ENCODE peak calls at places on chromosomes 5 and 9, in six cellular contexts. One of them, this sample, is unnamed.
A peak's percentile ranks its signal among the peaks of the same experiment; 100 is the strongest.

GRCh38 chr5:61673007-61673735 is 341.1 kb downstream of the ZSWIM6 start:
- DNase-seq in brain microvascular endothelial cell: peak; percentile 22
- DNase-seq in astrocyte: peak; percentile 67
- DNase-seq in WERI-Rb-1: no peak
- DNase-seq in left ventricle myocardium inferior: no peak
- DNase-seq in fibroblast of pulmonary artery: peak; percentile 28
- DNase-seq in this sample: no peak

GRCh38 chr9:125568616-125569015 is 138.4 kb downstream of the MAPKAP1 start:
- DNase-seq in brain microvascular endothelial cell: no peak
- DNase-seq in fibroblast of pulmonary artery: peak; percentile 31
- DNase-seq in left ventricle myocardium inferior: no peak
- DNase-seq in WERI-Rb-1: no peak
- DNase-seq in astrocyte: no peak
- DNase-seq in this sample: no peak

GRCh38 chr5:123670981-123671557 is 159.1 kb downstream of the CSNK1G3 start:
- DNase-seq in left ventricle myocardium inferior: no peak
- DNase-seq in WERI-Rb-1: peak; percentile 55
- DNase-seq in fibroblast of pulmonary artery: peak; percentile 65
- DNase-seq in brain microvascular endothelial cell: peak; percentile 46
- DNase-seq in astrocyte: no peak
- DNase-seq in this sample: peak; percentile 59

GRCh38 chr9:97807681-97808080 is 45.3 kb upstream of the FOXE1 start:
- DNase-seq in astrocyte: no peak
- DNase-seq in brain microvascular endothelial cell: no peak
- DNase-seq in fibroblast of pulmonary artery: no peak
- DNase-seq in WERI-Rb-1: no peak
- DNase-seq in left ventricle myocardium inferior: no peak
- DNase-seq in this sample: no peak

GRCh38 chr5:34843482-34843881 is 4.5 kb downstream of the TTC23L start:
- DNase-seq in WERI-Rb-1: no peak
- DNase-seq in astrocyte: no peak
- DNase-seq in left ventricle myocardium inferior: no peak
- DNase-seq in fibroblast of pulmonary artery: no peak
- DNase-seq in brain microvascular endothelial cell: no peak
- DNase-seq in this sample: no peak

GRCh38 chr5:42520957-42521356 is 97.7 kb downstream of the GHR start:
- DNase-seq in brain microvascular endothelial cell: no peak
- DNase-seq in fibroblast of pulmonary artery: no peak
- DNase-seq in WERI-Rb-1: no peak
- DNase-seq in astrocyte: no peak
- DNase-seq in left ventricle myocardium inferior: no peak
- DNase-seq in this sample: no peak

GRCh38 chr9:3916420-3916819 is 383.4 kb downstream of the GLIS3 start:
- DNase-seq in astrocyte: no peak
- DNase-seq in fibroblast of pulmonary artery: no peak
- DNase-seq in left ventricle myocardium inferior: no peak
- DNase-seq in brain microvascular endothelial cell: no peak
- DNase-seq in WERI-Rb-1: no peak
- DNase-seq in this sample: no peak

GRCh38 chr9:89483592-89484474 is 14.1 kb downstream of the SEMA4D start:
- DNase-seq in fibroblast of pulmonary artery: no peak
- DNase-seq in brain microvascular endothelial cell: no peak
- DNase-seq in astrocyte: no peak
- DNase-seq in left ventricle myocardium inferior: no peak
- DNase-seq in WERI-Rb-1: no peak
- DNase-seq in this sample: peak; percentile 42

GRCh38 chr9:105043370-105043936 is 115.5 kb upstream of the ABCA1 start:
- DNase-seq in WERI-Rb-1: no peak
- DNase-seq in fibroblast of pulmonary artery: no peak
- DNase-seq in astrocyte: no peak
- DNase-seq in brain microvascular endothelial cell: no peak
- DNase-seq in left ventricle myocardium inferior: no peak
- DNase-seq in this sample: no peak

GRCh38 chr9:124483481-124483880 is 23.7 kb downstream of the NR5A1 start:
- DNase-seq in fibroblast of pulmonary artery: no peak
- DNase-seq in brain microvascular endothelial cell: no peak
- DNase-seq in WERI-Rb-1: no peak
- DNase-seq in left ventricle myocardium inferior: no peak
- DNase-seq in astrocyte: no peak
- DNase-seq in this sample: no peak

GRCh38 chr5:108003178-108003577 is 332.4 kb upstream of the EFNA5 start:
- DNase-seq in fibroblast of pulmonary artery: peak; percentile 50
- DNase-seq in astrocyte: peak; percentile 47
- DNase-seq in brain microvascular endothelial cell: peak; percentile 64
- DNase-seq in left ventricle myocardium inferior: no peak
- DNase-seq in WERI-Rb-1: no peak
- DNase-seq in this sample: no peak

GRCh38 chr5:103119067-103119764 is 722 bp downstream of the GIN1 start:
- DNase-seq in fibroblast of pulmonary artery: peak; percentile 42
- DNase-seq in astrocyte: peak; percentile 8
- DNase-seq in WERI-Rb-1: no peak
- DNase-seq in left ventricle myocardium inferior: no peak
- DNase-seq in brain microvascular endothelial cell: no peak
- DNase-seq in this sample: no peak

GRCh38 chr5:132477784-132478497 is 12.6 kb downstream of the IRF1 start:
- DNase-seq in left ventricle myocardium inferior: peak; percentile 11
- DNase-seq in brain microvascular endothelial cell: no peak
- DNase-seq in fibroblast of pulmonary artery: no peak
- DNase-seq in astrocyte: no peak
- DNase-seq in WERI-Rb-1: no peak
- DNase-seq in this sample: no peak

GRCh38 chr5:124643306-124643705 is 103.1 kb downstream of the ZNF608 start:
- DNase-seq in brain microvascular endothelial cell: no peak
- DNase-seq in fibroblast of pulmonary artery: no peak
- DNase-seq in WERI-Rb-1: no peak
- DNase-seq in astrocyte: no peak
- DNase-seq in left ventricle myocardium inferior: no peak
- DNase-seq in this sample: no peak

GRCh38 chr9:137112564-137113384 is 1.8 kb downstream of the DPP7 start:
- DNase-seq in WERI-Rb-1: no peak
- DNase-seq in left ventricle myocardium inferior: no peak
- DNase-seq in brain microvascular endothelial cell: no peak
- DNase-seq in fibroblast of pulmonary artery: no peak
- DNase-seq in astrocyte: no peak
- DNase-seq in this sample: no peak

GRCh38 chr5:65359569-65359968 is 122.2 kb downstream of the ADAMTS6 start:
- DNase-seq in astrocyte: no peak
- DNase-seq in fibroblast of pulmonary artery: no peak
- DNase-seq in brain microvascular endothelial cell: no peak
- DNase-seq in left ventricle myocardium inferior: no peak
- DNase-seq in WERI-Rb-1: no peak
- DNase-seq in this sample: no peak

GRCh38 chr5:52560366-52560765 is 227.3 kb upstream of the ITGA1 start:
- DNase-seq in astrocyte: no peak
- DNase-seq in brain microvascular endothelial cell: no peak
- DNase-seq in fibroblast of pulmonary artery: peak; percentile 6
- DNase-seq in left ventricle myocardium inferior: no peak
- DNase-seq in WERI-Rb-1: no peak
- DNase-seq in this sample: no peak

GRCh38 chr5:85614482-85614881 is 1003.3 kb upstream of the COX7C start:
- DNase-seq in astrocyte: no peak
- DNase-seq in left ventricle myocardium inferior: no peak
- DNase-seq in fibroblast of pulmonary artery: no peak
- DNase-seq in WERI-Rb-1: no peak
- DNase-seq in brain microvascular endothelial cell: no peak
- DNase-seq in this sample: no peak

GRCh38 chr5:16617272-16617973 is 626 bp upstream of the RETREG1 start:
- DNase-seq in astrocyte: no peak
- DNase-seq in WERI-Rb-1: no peak
- DNase-seq in fibroblast of pulmonary artery: no peak
- DNase-seq in brain microvascular endothelial cell: no peak
- DNase-seq in left ventricle myocardium inferior: peak; percentile 37
- DNase-seq in this sample: no peak
- TF ChIP-seq CTCF in astrocyte: no peak
- TF ChIP-seq CTCF in WERI-Rb-1: no peak
- TF ChIP-seq CTCF in fibroblast of pulmonary artery: no peak
- TF ChIP-seq CTCF in brain microvascular endothelial cell: no peak
- TF ChIP-seq CTCF in left ventricle myocardium inferior: no peak
- TF ChIP-seq CTCF in this sample: no peak

GRCh38 chr9:127349483-127350127 is 47.4 kb upstream of the SLC2A8 start:
- DNase-seq in brain microvascular endothelial cell: no peak
- DNase-seq in fibroblast of pulmonary artery: no peak
- DNase-seq in astrocyte: no peak
- DNase-seq in left ventricle myocardium inferior: no peak
- DNase-seq in WERI-Rb-1: no peak
- DNase-seq in this sample: no peak
- TF ChIP-seq CTCF in brain microvascular endothelial cell: no peak
- TF ChIP-seq CTCF in fibroblast of pulmonary artery: no peak
- TF ChIP-seq CTCF in astrocyte: no peak
- TF ChIP-seq CTCF in left ventricle myocardium inferior: no peak
- TF ChIP-seq CTCF in WERI-Rb-1: no peak
- TF ChIP-seq CTCF in this sample: no peak

GRCh38 chr5:32710335-32710858 is 724 bp upstream of the NPR3 start:
- DNase-seq in fibroblast of pulmonary artery: no peak
- DNase-seq in astrocyte: no peak
- DNase-seq in brain microvascular endothelial cell: no peak
- DNase-seq in WERI-Rb-1: no peak
- DNase-seq in left ventricle myocardium inferior: peak; percentile 49
- DNase-seq in this sample: peak; percentile 43
- TF ChIP-seq CTCF in fibroblast of pulmonary artery: no peak
- TF ChIP-seq CTCF in astrocyte: no peak
- TF ChIP-seq CTCF in brain microvascular endothelial cell: no peak
- TF ChIP-seq CTCF in WERI-Rb-1: no peak
- TF ChIP-seq CTCF in left ventricle myocardium inferior: no peak
- TF ChIP-seq CTCF in this sample: no peak

DNA sequence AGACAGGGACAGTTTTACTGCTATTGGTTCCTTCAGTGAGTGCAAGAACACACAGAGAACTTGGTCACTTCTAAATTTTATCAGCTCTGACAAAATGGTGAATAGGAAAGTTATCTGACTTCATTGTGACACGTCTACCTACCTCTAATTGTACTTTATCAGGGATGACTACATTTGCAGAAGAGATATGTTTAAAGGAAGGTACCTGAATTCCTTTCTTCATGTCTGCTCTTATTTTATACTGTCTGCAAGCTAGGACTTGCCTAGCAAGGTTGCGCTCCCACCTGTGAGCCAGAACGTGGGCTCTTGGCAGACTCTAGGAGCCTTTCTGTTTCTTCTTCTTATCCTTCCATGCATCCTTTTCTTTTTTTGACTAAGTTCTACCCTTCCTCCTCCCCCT is 1.6 kb downstream of the SLC27A6 start:
- DNase-seq in brain microvascular endothelial cell: no peak
- DNase-seq in WERI-Rb-1: no peak
- DNase-seq in astrocyte: no peak
- DNase-seq in left ventricle myocardium inferior: no peak
- DNase-seq in fibroblast of pulmonary artery: no peak
- DNase-seq in this sample: no peak
- TF ChIP-seq CTCF in brain microvascular endothelial cell: no peak
- TF ChIP-seq CTCF in WERI-Rb-1: no peak
- TF ChIP-seq CTCF in astrocyte: no peak
- TF ChIP-seq CTCF in left ventricle myocardium inferior: no peak
- TF ChIP-seq CTCF in fibroblast of pulmonary artery: no peak
- TF ChIP-seq CTCF in this sample: no peak

DNA sequence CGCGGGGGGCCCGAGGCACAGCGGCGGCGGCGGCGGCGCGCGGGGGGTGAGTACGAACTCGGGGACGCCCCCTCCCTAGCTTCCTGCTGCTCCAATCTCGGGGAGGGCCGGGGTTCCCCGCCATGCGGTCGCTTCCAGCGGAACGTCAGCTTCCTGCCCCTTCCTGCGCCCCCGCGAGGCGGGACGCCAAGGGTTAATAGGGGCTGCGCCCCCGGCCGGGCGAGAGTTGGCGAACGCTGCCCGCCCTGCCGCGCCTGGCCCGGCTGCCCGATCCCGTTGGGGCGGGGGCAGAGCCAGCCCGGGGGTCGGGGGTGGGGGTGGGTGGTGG is 594 bp downstream of the COL27A1 start:
- DNase-seq in brain microvascular endothelial cell: no peak
- DNase-seq in astrocyte: no peak
- DNase-seq in WERI-Rb-1: no peak
- DNase-seq in left ventricle myocardium inferior: no peak
- DNase-seq in fibroblast of pulmonary artery: no peak
- DNase-seq in this sample: no peak
- TF ChIP-seq CTCF in brain microvascular endothelial cell: no peak
- TF ChIP-seq CTCF in astrocyte: no peak
- TF ChIP-seq CTCF in WERI-Rb-1: peak; percentile 3
- TF ChIP-seq CTCF in left ventricle myocardium inferior: no peak
- TF ChIP-seq CTCF in fibroblast of pulmonary artery: no peak
- TF ChIP-seq CTCF in this sample: no peak

DNA sequence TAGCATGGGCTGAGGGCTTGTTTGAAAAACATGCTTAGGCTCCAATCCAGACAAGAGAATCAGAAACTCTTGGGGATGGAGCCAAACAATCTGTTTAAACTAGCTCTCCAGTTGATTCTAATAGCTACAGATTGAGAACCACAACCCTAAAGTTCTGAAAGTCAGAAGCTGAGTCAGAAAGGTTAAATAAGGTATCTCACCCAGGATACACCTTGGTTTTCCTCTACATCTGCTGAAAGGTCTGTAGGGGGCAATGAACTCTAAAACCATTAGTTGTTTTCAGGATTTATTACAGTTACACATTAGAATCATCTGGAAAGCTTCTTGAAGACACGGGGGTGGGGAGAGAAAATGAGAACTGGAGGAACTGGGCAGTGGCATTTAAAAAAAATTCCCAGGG is 5.7 kb downstream of the GFM2 start:
- DNase-seq in brain microvascular endothelial cell: no peak
- DNase-seq in WERI-Rb-1: no peak
- DNase-seq in astrocyte: no peak
- DNase-seq in left ventricle myocardium inferior: no peak
- DNase-seq in fibroblast of pulmonary artery: no peak
- DNase-seq in this sample: no peak
- TF ChIP-seq CTCF in brain microvascular endothelial cell: no peak
- TF ChIP-seq CTCF in WERI-Rb-1: no peak
- TF ChIP-seq CTCF in astrocyte: no peak
- TF ChIP-seq CTCF in left ventricle myocardium inferior: no peak
- TF ChIP-seq CTCF in fibroblast of pulmonary artery: no peak
- TF ChIP-seq CTCF in this sample: no peak